ENCODE peak calls at places on chromosome 1, in six cellular contexts. One of them, this sample, is unnamed.

GRCh38 chr1:15344800-15345710 is 64.6 kb upstream of the EFHD2 start:
- DNase-seq in OCI-LY7: no peak
- DNase-seq in IMR-90: no peak
- DNase-seq in GM23248: no peak
- DNase-seq in neural progenitor cell: no peak
- DNase-seq in lung: no peak
- DNase-seq in this sample: no peak

GRCh38 chr1:234696986-234697385 is 87.0 kb upstream of the IRF2BP2 start:
- DNase-seq in OCI-LY7: no peak
- DNase-seq in IMR-90: peak
- DNase-seq in GM23248: no peak
- DNase-seq in neural progenitor cell: no peak
- DNase-seq in lung: no peak
- DNase-seq in this sample: no peak

GRCh38 chr1:81498370-81499184 is 302.2 kb upstream of the ADGRL2 start:
- DNase-seq in OCI-LY7: no peak
- DNase-seq in IMR-90: no peak
- DNase-seq in GM23248: no peak
- DNase-seq in neural progenitor cell: no peak
- DNase-seq in lung: no peak
- DNase-seq in this sample: no peak

GRCh38 chr1:183685112-183685713 is 32.1 kb upstream of the APOBEC4 start:
- DNase-seq in OCI-LY7: peak
- DNase-seq in IMR-90: peak
- DNase-seq in GM23248: peak
- DNase-seq in neural progenitor cell: peak
- DNase-seq in lung: no peak
- DNase-seq in this sample: peak

GRCh38 chr1:18805925-18806849 is 53.3 kb downstream of the TAS1R2 start:
- DNase-seq in OCI-LY7: no peak
- DNase-seq in IMR-90: no peak
- DNase-seq in GM23248: peak
- DNase-seq in neural progenitor cell: no peak
- DNase-seq in lung: no peak
- DNase-seq in this sample: no peak

GRCh38 chr1:59198565-59198964 is 98.3 kb upstream of the FGGY start:
- DNase-seq in OCI-LY7: no peak
- DNase-seq in IMR-90: no peak
- DNase-seq in GM23248: no peak
- DNase-seq in neural progenitor cell: no peak
- DNase-seq in lung: no peak
- DNase-seq in this sample: no peak

GRCh38 chr1:190436615-190437014 is 41.0 kb downstream of the BRINP3 start:
- DNase-seq in OCI-LY7: peak
- DNase-seq in IMR-90: peak
- DNase-seq in GM23248: peak
- DNase-seq in neural progenitor cell: no peak
- DNase-seq in lung: no peak
- DNase-seq in this sample: no peak

GRCh38 chr1:89637496-89637895 is 4.6 kb downstream of the LRRC8C start:
- DNase-seq in OCI-LY7: no peak
- DNase-seq in IMR-90: peak
- DNase-seq in GM23248: no peak
- DNase-seq in neural progenitor cell: no peak
- DNase-seq in lung: no peak
- DNase-seq in this sample: no peak

GRCh38 chr1:202084791-202085681 is 37.7 kb upstream of the GPR37L1 start:
- DNase-seq in OCI-LY7: no peak
- DNase-seq in IMR-90: no peak
- DNase-seq in GM23248: no peak
- DNase-seq in neural progenitor cell: peak
- DNase-seq in lung: no peak
- DNase-seq in this sample: peak

DNA sequence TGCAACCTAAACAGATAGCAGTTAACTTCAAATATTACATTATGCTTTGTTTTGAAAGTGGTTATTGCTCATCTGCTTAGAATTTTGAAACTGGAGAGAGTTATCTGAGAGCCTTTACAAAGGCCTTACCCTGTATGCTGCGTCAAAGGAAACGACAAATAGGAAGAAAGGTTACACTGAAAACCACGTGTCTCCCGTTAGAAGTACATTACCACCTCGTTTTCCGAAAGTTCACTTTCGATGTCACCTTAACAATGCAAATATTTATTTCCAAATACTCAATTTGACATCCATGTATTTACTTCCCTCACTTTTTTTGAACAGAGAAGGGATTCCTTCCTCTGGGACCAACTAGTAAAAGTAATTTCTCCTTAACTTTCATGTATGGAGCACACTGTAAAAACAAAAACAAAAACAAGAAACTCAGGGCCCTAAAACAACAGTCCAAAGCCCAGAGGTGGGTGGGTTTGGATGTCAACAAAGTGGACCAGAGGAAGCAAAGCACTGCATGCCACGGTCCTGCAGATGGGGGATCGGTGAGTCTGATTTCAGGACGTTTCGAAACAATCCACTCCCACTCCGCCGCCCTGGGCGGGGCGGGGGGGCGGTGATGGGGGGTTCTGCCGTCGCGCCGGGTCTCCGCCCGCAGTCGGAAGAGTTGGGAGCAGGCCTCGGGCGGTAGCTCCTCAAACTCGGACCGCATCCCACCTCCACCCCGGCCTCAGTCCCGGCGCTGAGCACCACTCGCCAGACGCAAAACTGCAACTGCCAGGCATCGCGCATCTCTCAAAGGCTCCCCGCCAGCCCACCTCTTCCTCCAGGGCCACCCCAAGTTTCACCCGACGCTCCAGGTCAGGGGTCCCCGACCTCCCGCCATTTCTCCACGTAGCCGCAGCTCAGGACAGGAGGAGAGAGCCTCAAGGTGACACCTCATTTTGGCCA is 841 bp downstream of the ADSS2 start:
- DNase-seq in OCI-LY7: peak
- DNase-seq in IMR-90: peak
- DNase-seq in GM23248: peak
- DNase-seq in neural progenitor cell: peak
- DNase-seq in lung: peak
- DNase-seq in this sample: peak
- H3K27ac ChIP-seq in OCI-LY7: peak
- H3K27ac ChIP-seq in IMR-90: peak
- H3K27ac ChIP-seq in GM23248: peak
- H3K27ac ChIP-seq in neural progenitor cell: peak
- H3K27ac ChIP-seq in lung: peak
- H3K27ac ChIP-seq in this sample: peak

DNA sequence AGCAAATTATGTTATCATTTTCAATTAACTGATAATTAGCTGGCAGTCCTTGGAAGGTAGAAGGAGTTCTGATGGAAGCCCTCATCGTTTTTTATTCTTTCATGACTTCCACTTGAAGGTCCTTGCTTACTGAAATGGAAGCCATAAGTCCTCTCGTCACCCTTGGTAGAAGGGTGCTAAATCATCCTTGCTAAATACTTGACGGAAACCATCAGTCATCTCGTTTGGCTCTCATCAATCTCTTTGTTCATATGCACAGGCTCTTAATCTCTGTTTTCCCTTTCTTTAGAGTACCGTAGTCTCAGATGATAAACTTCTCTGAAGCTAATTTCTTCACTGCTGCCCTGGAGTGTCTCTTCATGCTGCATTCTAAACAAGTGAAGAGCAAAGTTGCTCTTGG is 34.5 kb downstream of the UCK2 start:
- DNase-seq in OCI-LY7: no peak
- DNase-seq in IMR-90: no peak
- DNase-seq in GM23248: no peak
- DNase-seq in neural progenitor cell: no peak
- DNase-seq in lung: no peak
- DNase-seq in this sample: no peak
- H3K27ac ChIP-seq in OCI-LY7: no peak
- H3K27ac ChIP-seq in IMR-90: no peak
- H3K27ac ChIP-seq in GM23248: no peak
- H3K27ac ChIP-seq in neural progenitor cell: no peak
- H3K27ac ChIP-seq in lung: no peak
- H3K27ac ChIP-seq in this sample: no peak

GRCh38 chr1:203656796-203657620 is 30.4 kb downstream of the ATP2B4 start:
- DNase-seq in OCI-LY7: no peak
- DNase-seq in IMR-90: no peak
- DNase-seq in GM23248: no peak
- DNase-seq in neural progenitor cell: peak
- DNase-seq in lung: no peak
- DNase-seq in this sample: no peak

GRCh38 chr1:203660069-203660468 is 33.4 kb downstream of the ATP2B4 start:
- DNase-seq in OCI-LY7: no peak
- DNase-seq in IMR-90: no peak
- DNase-seq in GM23248: no peak
- DNase-seq in neural progenitor cell: no peak
- DNase-seq in lung: no peak
- DNase-seq in this sample: no peak

GRCh38 chr1:203655656-203656055 is 29.0 kb downstream of the ATP2B4 start:
- DNase-seq in OCI-LY7: no peak
- DNase-seq in IMR-90: no peak
- DNase-seq in GM23248: no peak
- DNase-seq in neural progenitor cell: no peak
- DNase-seq in lung: no peak
- DNase-seq in this sample: no peak

GRCh38 chr1:203657735-203658134 is 31.1 kb downstream of the ATP2B4 start:
- DNase-seq in OCI-LY7: no peak
- DNase-seq in IMR-90: no peak
- DNase-seq in GM23248: no peak
- DNase-seq in neural progenitor cell: no peak
- DNase-seq in lung: no peak
- DNase-seq in this sample: no peak

DNA sequence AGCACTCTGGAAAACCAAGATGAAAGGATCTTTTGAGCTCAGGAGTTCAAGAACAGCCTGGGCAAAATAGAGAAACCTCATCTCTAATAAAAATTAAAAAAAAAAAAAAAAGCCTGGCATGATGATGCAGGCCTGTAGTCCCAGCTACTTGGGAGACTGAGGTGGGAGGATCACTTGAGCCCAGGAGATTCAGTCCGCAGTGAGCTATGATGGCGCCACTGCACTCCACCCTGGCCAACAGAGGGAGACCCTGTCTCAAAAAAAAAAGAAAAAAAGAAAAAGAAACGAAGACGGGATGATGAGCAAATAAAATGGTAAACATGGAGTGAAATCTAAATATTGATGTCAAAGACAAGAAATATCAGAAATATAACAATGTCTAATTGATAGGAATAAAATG is 31.6 kb downstream of the ATP2B4 start:
- DNase-seq in OCI-LY7: no peak
- DNase-seq in IMR-90: no peak
- DNase-seq in GM23248: no peak
- DNase-seq in neural progenitor cell: no peak
- DNase-seq in lung: no peak
- DNase-seq in this sample: no peak
- H3K27ac ChIP-seq in OCI-LY7: no peak
- H3K27ac ChIP-seq in IMR-90: no peak
- H3K27ac ChIP-seq in GM23248: no peak
- H3K27ac ChIP-seq in neural progenitor cell: no peak
- H3K27ac ChIP-seq in lung: no peak
- H3K27ac ChIP-seq in this sample: no peak

GRCh38 chr1:58157281-58157680 is 389.2 kb downstream of the OMA1 start:
- DNase-seq in OCI-LY7: no peak
- DNase-seq in IMR-90: no peak
- DNase-seq in GM23248: no peak
- DNase-seq in neural progenitor cell: peak
- DNase-seq in lung: no peak
- DNase-seq in this sample: no peak

GRCh38 chr1:58156124-58156468 is 390.4 kb downstream of the OMA1 start:
- DNase-seq in OCI-LY7: no peak
- DNase-seq in IMR-90: no peak
- DNase-seq in GM23248: no peak
- DNase-seq in neural progenitor cell: no peak
- DNase-seq in lung: no peak
- DNase-seq in this sample: no peak

GRCh38 chr1:58156801-58157200 is 389.7 kb downstream of the OMA1 start:
- DNase-seq in OCI-LY7: no peak
- DNase-seq in IMR-90: no peak
- DNase-seq in GM23248: no peak
- DNase-seq in neural progenitor cell: no peak
- DNase-seq in lung: no peak
- DNase-seq in this sample: no peak

GRCh38 chr1:58154256-58154655 is 392.3 kb downstream of the OMA1 start:
- DNase-seq in OCI-LY7: no peak
- DNase-seq in IMR-90: no peak
- DNase-seq in GM23248: no peak
- DNase-seq in neural progenitor cell: no peak
- DNase-seq in lung: no peak
- DNase-seq in this sample: no peak

DNA sequence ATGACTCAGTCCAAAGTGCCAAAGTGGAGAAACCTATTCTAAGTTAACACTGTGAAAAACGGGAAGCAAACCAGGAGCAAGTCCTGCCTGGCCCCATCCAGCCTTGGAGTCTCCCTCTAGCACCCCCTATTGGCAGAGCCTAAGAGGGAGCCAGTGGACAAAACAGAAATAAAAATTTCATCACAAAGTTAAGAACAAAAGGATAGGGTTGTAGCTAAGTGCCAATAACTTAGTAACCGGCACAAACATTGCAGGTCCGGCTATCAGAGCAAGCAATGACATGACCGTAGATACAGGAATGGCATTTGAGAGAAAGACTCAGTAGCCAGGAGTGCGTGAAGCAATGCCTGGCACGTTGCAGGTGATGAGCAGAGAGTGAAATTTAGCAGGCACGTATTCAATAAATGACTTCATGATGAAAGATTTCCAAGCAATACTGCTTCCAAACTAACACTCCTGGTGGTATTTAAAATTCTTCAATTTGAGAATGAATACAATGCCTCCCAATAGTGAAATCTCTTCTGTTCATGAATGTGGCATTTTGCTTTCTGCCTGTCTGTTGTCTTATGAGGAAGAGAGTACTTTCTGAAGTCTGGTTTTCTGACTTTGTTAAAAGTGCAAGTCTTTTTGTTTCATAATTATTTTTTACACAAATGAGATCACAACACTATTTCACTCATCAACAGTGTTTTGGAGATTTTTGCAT is 391.0 kb downstream of the OMA1 start:
- DNase-seq in OCI-LY7: peak
- DNase-seq in IMR-90: no peak
- DNase-seq in GM23248: peak
- DNase-seq in neural progenitor cell: peak
- DNase-seq in lung: no peak
- DNase-seq in this sample: no peak
- H3K27ac ChIP-seq in OCI-LY7: no peak
- H3K27ac ChIP-seq in IMR-90: no peak
- H3K27ac ChIP-seq in GM23248: no peak
- H3K27ac ChIP-seq in neural progenitor cell: no peak
- H3K27ac ChIP-seq in lung: no peak
- H3K27ac ChIP-seq in this sample: no peak

DNA sequence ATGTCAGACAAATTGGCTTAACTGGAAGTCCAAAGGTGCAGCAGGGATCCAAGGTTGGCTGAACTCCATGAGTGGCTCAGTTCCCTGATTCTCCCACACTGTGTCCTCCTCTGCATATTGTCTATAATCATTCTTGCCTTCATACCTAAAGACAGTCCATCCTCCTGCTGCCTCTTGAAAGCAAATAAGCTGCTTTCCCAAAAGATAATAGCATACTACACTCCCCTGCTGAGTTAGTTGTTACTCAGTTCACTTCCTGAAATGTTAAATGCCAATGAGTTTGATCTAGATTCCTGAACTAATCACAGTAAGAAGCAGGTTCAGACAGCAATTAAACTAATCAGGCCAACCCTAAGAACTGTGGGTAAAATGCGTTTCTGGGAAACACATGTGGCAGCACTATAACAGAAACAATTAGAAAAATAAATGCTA is 51.0 kb upstream of the BOLA1 start:
- DNase-seq in OCI-LY7: peak
- DNase-seq in IMR-90: no peak
- DNase-seq in GM23248: peak
- DNase-seq in neural progenitor cell: peak
- DNase-seq in lung: no peak
- DNase-seq in this sample: peak
- H3K27ac ChIP-seq in OCI-LY7: peak
- H3K27ac ChIP-seq in IMR-90: no peak
- H3K27ac ChIP-seq in GM23248: peak
- H3K27ac ChIP-seq in neural progenitor cell: no peak
- H3K27ac ChIP-seq in lung: no peak
- H3K27ac ChIP-seq in this sample: peak